ENCODE peak calls at places on chromosomes 11 and 22, in nine cellular contexts. One of them, this sample, is unnamed.
A peak's percentile ranks its signal among the peaks of the same experiment; 100 is the strongest.

GRCh38 chr11:96655474-96655873 is 265.7 kb downstream of the JRKL start:
- DNase-seq in Calu3: no peak
- DNase-seq in AG20443: no peak
- DNase-seq in effector CD4-positive, alpha-beta T cell: no peak
- DNase-seq in activated naive CD8-positive, alpha-beta T cell treated with anti-CD3 and anti-CD28 coated beads, Interleukin-2, amount 50 U/mL, for 24 hours: no peak
- DNase-seq in uterus: no peak
- DNase-seq in AG08395: no peak
- DNase-seq in stimulated activated CD8-positive, alpha-beta memory T cell treated with anti-CD3 and anti-CD28 coated beads, Interleukin-15, amount 100 ng/mL, for 4 hours: no peak
- DNase-seq in brain microvascular endothelial cell: no peak
- DNase-seq in this sample: no peak

GRCh38 chr11:131899954-131900580 is 529.7 kb downstream of the NTM start:
- DNase-seq in Calu3: no peak
- DNase-seq in AG20443: peak; percentile 33
- DNase-seq in effector CD4-positive, alpha-beta T cell: no peak
- DNase-seq in activated naive CD8-positive, alpha-beta T cell treated with anti-CD3 and anti-CD28 coated beads, Interleukin-2, amount 50 U/mL, for 24 hours: no peak
- DNase-seq in uterus: no peak
- DNase-seq in AG08395: no peak
- DNase-seq in stimulated activated CD8-positive, alpha-beta memory T cell treated with anti-CD3 and anti-CD28 coated beads, Interleukin-15, amount 100 ng/mL, for 4 hours: no peak
- DNase-seq in brain microvascular endothelial cell: no peak
- DNase-seq in this sample: no peak

GRCh38 chr11:2789331-2789730 is 89.5 kb upstream of the KCNQ1OT1 start:
- DNase-seq in Calu3: no peak
- DNase-seq in AG20443: no peak
- DNase-seq in effector CD4-positive, alpha-beta T cell: no peak
- DNase-seq in activated naive CD8-positive, alpha-beta T cell treated with anti-CD3 and anti-CD28 coated beads, Interleukin-2, amount 50 U/mL, for 24 hours: peak; percentile 0
- DNase-seq in uterus: no peak
- DNase-seq in AG08395: no peak
- DNase-seq in stimulated activated CD8-positive, alpha-beta memory T cell treated with anti-CD3 and anti-CD28 coated beads, Interleukin-15, amount 100 ng/mL, for 4 hours: no peak
- DNase-seq in brain microvascular endothelial cell: no peak
- DNase-seq in this sample: no peak

GRCh38 chr11:97965849-97966646 is 1054.7 kb upstream of the CNTN5 start:
- DNase-seq in Calu3: no peak
- DNase-seq in AG20443: peak; percentile 86
- DNase-seq in effector CD4-positive, alpha-beta T cell: no peak
- DNase-seq in activated naive CD8-positive, alpha-beta T cell treated with anti-CD3 and anti-CD28 coated beads, Interleukin-2, amount 50 U/mL, for 24 hours: no peak
- DNase-seq in uterus: no peak
- DNase-seq in AG08395: peak; percentile 84
- DNase-seq in stimulated activated CD8-positive, alpha-beta memory T cell treated with anti-CD3 and anti-CD28 coated beads, Interleukin-15, amount 100 ng/mL, for 4 hours: no peak
- DNase-seq in brain microvascular endothelial cell: peak; percentile 96
- DNase-seq in this sample: peak; percentile 75

GRCh38 chr11:128734439-128735224 is 40.8 kb downstream of the FLI1 start:
- DNase-seq in Calu3: no peak
- DNase-seq in AG20443: no peak
- DNase-seq in effector CD4-positive, alpha-beta T cell: no peak
- DNase-seq in activated naive CD8-positive, alpha-beta T cell treated with anti-CD3 and anti-CD28 coated beads, Interleukin-2, amount 50 U/mL, for 24 hours: no peak
- DNase-seq in uterus: no peak
- DNase-seq in AG08395: no peak
- DNase-seq in stimulated activated CD8-positive, alpha-beta memory T cell treated with anti-CD3 and anti-CD28 coated beads, Interleukin-15, amount 100 ng/mL, for 4 hours: no peak
- DNase-seq in brain microvascular endothelial cell: no peak
- DNase-seq in this sample: no peak

GRCh38 chr11:123479048-123479837 is 49.2 kb downstream of the GRAMD1B start:
- DNase-seq in Calu3: no peak
- DNase-seq in AG20443: no peak
- DNase-seq in effector CD4-positive, alpha-beta T cell: no peak
- DNase-seq in activated naive CD8-positive, alpha-beta T cell treated with anti-CD3 and anti-CD28 coated beads, Interleukin-2, amount 50 U/mL, for 24 hours: no peak
- DNase-seq in uterus: no peak
- DNase-seq in AG08395: no peak
- DNase-seq in stimulated activated CD8-positive, alpha-beta memory T cell treated with anti-CD3 and anti-CD28 coated beads, Interleukin-15, amount 100 ng/mL, for 4 hours: no peak
- DNase-seq in brain microvascular endothelial cell: no peak
- DNase-seq in this sample: no peak

GRCh38 chr11:41431784-41432183 is 27.7 kb downstream of the LRRC4C start:
- DNase-seq in Calu3: no peak
- DNase-seq in AG20443: no peak
- DNase-seq in effector CD4-positive, alpha-beta T cell: no peak
- DNase-seq in activated naive CD8-positive, alpha-beta T cell treated with anti-CD3 and anti-CD28 coated beads, Interleukin-2, amount 50 U/mL, for 24 hours: no peak
- DNase-seq in uterus: no peak
- DNase-seq in AG08395: no peak
- DNase-seq in stimulated activated CD8-positive, alpha-beta memory T cell treated with anti-CD3 and anti-CD28 coated beads, Interleukin-15, amount 100 ng/mL, for 4 hours: no peak
- DNase-seq in brain microvascular endothelial cell: no peak
- DNase-seq in this sample: no peak

GRCh38 chr22:41305646-41306045 is 4.3 kb downstream of the ZC3H7B start:
- DNase-seq in Calu3: no peak
- DNase-seq in AG20443: peak; percentile 83
- DNase-seq in effector CD4-positive, alpha-beta T cell: no peak
- DNase-seq in activated naive CD8-positive, alpha-beta T cell treated with anti-CD3 and anti-CD28 coated beads, Interleukin-2, amount 50 U/mL, for 24 hours: no peak
- DNase-seq in uterus: peak; percentile 66
- DNase-seq in AG08395: peak; percentile 90
- DNase-seq in stimulated activated CD8-positive, alpha-beta memory T cell treated with anti-CD3 and anti-CD28 coated beads, Interleukin-15, amount 100 ng/mL, for 4 hours: no peak
- DNase-seq in brain microvascular endothelial cell: no peak
- DNase-seq in this sample: peak; percentile 75

GRCh38 chr11:29518389-29519174 is 498.2 kb downstream of the KCNA4 start:
- DNase-seq in Calu3: no peak
- DNase-seq in AG20443: no peak
- DNase-seq in effector CD4-positive, alpha-beta T cell: no peak
- DNase-seq in activated naive CD8-positive, alpha-beta T cell treated with anti-CD3 and anti-CD28 coated beads, Interleukin-2, amount 50 U/mL, for 24 hours: no peak
- DNase-seq in uterus: no peak
- DNase-seq in AG08395: no peak
- DNase-seq in stimulated activated CD8-positive, alpha-beta memory T cell treated with anti-CD3 and anti-CD28 coated beads, Interleukin-15, amount 100 ng/mL, for 4 hours: no peak
- DNase-seq in brain microvascular endothelial cell: no peak
- DNase-seq in this sample: no peak

GRCh38 chr11:27699242-27699925 is 871 bp downstream of the BDNF start:
- DNase-seq in Calu3: peak; percentile 11
- DNase-seq in AG20443: peak; percentile 22
- DNase-seq in effector CD4-positive, alpha-beta T cell: no peak
- DNase-seq in activated naive CD8-positive, alpha-beta T cell treated with anti-CD3 and anti-CD28 coated beads, Interleukin-2, amount 50 U/mL, for 24 hours: no peak
- DNase-seq in uterus: no peak
- DNase-seq in AG08395: no peak
- DNase-seq in stimulated activated CD8-positive, alpha-beta memory T cell treated with anti-CD3 and anti-CD28 coated beads, Interleukin-15, amount 100 ng/mL, for 4 hours: no peak
- DNase-seq in brain microvascular endothelial cell: no peak
- DNase-seq in this sample: peak; percentile 15

This sample was measured in AG08396.